ENCODE peak calls at places on chromosome 3, in six cellular contexts. One of them, this sample, is unnamed.

GRCh38 chr3:67077656-67078055 is 79.5 kb downstream of the KBTBD8 start:
- DNase-seq in HEK293T: no peak
- DNase-seq in C1 segment of cervical spinal cord: no peak
- DNase-seq in mucosa of descending colon: no peak
- DNase-seq in activated CD4-positive, alpha-beta T cell treated with anti-CD3 and anti-CD28 coated beads for 36 hours: no peak
- DNase-seq in adrenal gland: no peak
- DNase-seq in this sample: no peak

GRCh38 chr3:150931710-150932109 is 26.5 kb upstream of the MINDY4B start:
- DNase-seq in HEK293T: no peak
- DNase-seq in C1 segment of cervical spinal cord: no peak
- DNase-seq in mucosa of descending colon: no peak
- DNase-seq in adrenal gland: peak
- DNase-seq in activated CD4-positive, alpha-beta T cell treated with anti-CD3 and anti-CD28 coated beads for 36 hours: no peak
- DNase-seq in this sample: no peak

GRCh38 chr3:54714035-54714434 is 213.8 kb downstream of the LRTM1 start:
- DNase-seq in mucosa of descending colon: no peak
- DNase-seq in activated CD4-positive, alpha-beta T cell treated with anti-CD3 and anti-CD28 coated beads for 36 hours: no peak
- DNase-seq in HEK293T: no peak
- DNase-seq in C1 segment of cervical spinal cord: no peak
- DNase-seq in adrenal gland: no peak
- DNase-seq in this sample: no peak

GRCh38 chr3:23671901-23672589 is 133.7 kb upstream of the UBE2E1 start:
- DNase-seq in mucosa of descending colon: peak
- DNase-seq in adrenal gland: no peak
- DNase-seq in activated CD4-positive, alpha-beta T cell treated with anti-CD3 and anti-CD28 coated beads for 36 hours: peak
- DNase-seq in C1 segment of cervical spinal cord: no peak
- DNase-seq in HEK293T: no peak
- DNase-seq in this sample: no peak

GRCh38 chr3:188486126-188486525 is 332.2 kb downstream of the LPP start:
- DNase-seq in mucosa of descending colon: no peak
- DNase-seq in activated CD4-positive, alpha-beta T cell treated with anti-CD3 and anti-CD28 coated beads for 36 hours: no peak
- DNase-seq in HEK293T: no peak
- DNase-seq in C1 segment of cervical spinal cord: no peak
- DNase-seq in adrenal gland: no peak
- DNase-seq in this sample: no peak

GRCh38 chr3:14461748-14462324 is 59.4 kb downstream of the SLC6A6 start:
- DNase-seq in activated CD4-positive, alpha-beta T cell treated with anti-CD3 and anti-CD28 coated beads for 36 hours: peak
- DNase-seq in adrenal gland: peak
- DNase-seq in C1 segment of cervical spinal cord: peak
- DNase-seq in HEK293T: peak
- DNase-seq in mucosa of descending colon: peak
- DNase-seq in this sample: no peak

GRCh38 chr3:81778678-81779182 is 17.3 kb upstream of the GBE1 start:
- DNase-seq in HEK293T: no peak
- DNase-seq in adrenal gland: no peak
- DNase-seq in activated CD4-positive, alpha-beta T cell treated with anti-CD3 and anti-CD28 coated beads for 36 hours: no peak
- DNase-seq in C1 segment of cervical spinal cord: no peak
- DNase-seq in mucosa of descending colon: no peak
- DNase-seq in this sample: no peak

GRCh38 chr3:128173241-128173640 is 20.0 kb downstream of the EEFSEC start:
- DNase-seq in mucosa of descending colon: no peak
- DNase-seq in adrenal gland: no peak
- DNase-seq in HEK293T: no peak
- DNase-seq in activated CD4-positive, alpha-beta T cell treated with anti-CD3 and anti-CD28 coated beads for 36 hours: no peak
- DNase-seq in C1 segment of cervical spinal cord: no peak
- DNase-seq in this sample: no peak

GRCh38 chr3:183958226-183958625 is 59.5 kb downstream of the ABCC5 start:
- DNase-seq in mucosa of descending colon: no peak
- DNase-seq in adrenal gland: no peak
- DNase-seq in HEK293T: no peak
- DNase-seq in C1 segment of cervical spinal cord: no peak
- DNase-seq in activated CD4-positive, alpha-beta T cell treated with anti-CD3 and anti-CD28 coated beads for 36 hours: no peak
- DNase-seq in this sample: no peak

GRCh38 chr3:190158261-190158660 is 37.6 kb upstream of the P3H2 start:
- DNase-seq in activated CD4-positive, alpha-beta T cell treated with anti-CD3 and anti-CD28 coated beads for 36 hours: no peak
- DNase-seq in C1 segment of cervical spinal cord: no peak
- DNase-seq in mucosa of descending colon: no peak
- DNase-seq in HEK293T: no peak
- DNase-seq in adrenal gland: no peak
- DNase-seq in this sample: no peak

GRCh38 chr3:128420289-128420688 is 46.4 kb downstream of the DNAJB8 start:
- DNase-seq in HEK293T: no peak
- DNase-seq in mucosa of descending colon: no peak
- DNase-seq in C1 segment of cervical spinal cord: no peak
- DNase-seq in activated CD4-positive, alpha-beta T cell treated with anti-CD3 and anti-CD28 coated beads for 36 hours: no peak
- DNase-seq in adrenal gland: no peak
- DNase-seq in this sample: no peak

GRCh38 chr3:53850895-53851294 is 4.5 kb downstream of the IL17RB start:
- DNase-seq in HEK293T: no peak
- DNase-seq in activated CD4-positive, alpha-beta T cell treated with anti-CD3 and anti-CD28 coated beads for 36 hours: no peak
- DNase-seq in mucosa of descending colon: no peak
- DNase-seq in adrenal gland: peak
- DNase-seq in C1 segment of cervical spinal cord: no peak
- DNase-seq in this sample: no peak

GRCh38 chr3:71514621-71515020 is 68.9 kb downstream of the FOXP1 start:
- DNase-seq in adrenal gland: no peak
- DNase-seq in mucosa of descending colon: no peak
- DNase-seq in activated CD4-positive, alpha-beta T cell treated with anti-CD3 and anti-CD28 coated beads for 36 hours: no peak
- DNase-seq in C1 segment of cervical spinal cord: no peak
- DNase-seq in HEK293T: no peak
- DNase-seq in this sample: no peak

GRCh38 chr3:139295040-139295439 is 48.8 kb upstream of the MRPS22 start:
- DNase-seq in C1 segment of cervical spinal cord: no peak
- DNase-seq in activated CD4-positive, alpha-beta T cell treated with anti-CD3 and anti-CD28 coated beads for 36 hours: no peak
- DNase-seq in mucosa of descending colon: no peak
- DNase-seq in adrenal gland: peak
- DNase-seq in HEK293T: no peak
- DNase-seq in this sample: no peak

GRCh38 chr3:158532099-158532734 is 38.8 kb upstream of the MLF1 start:
- DNase-seq in HEK293T: peak
- DNase-seq in C1 segment of cervical spinal cord: no peak
- DNase-seq in mucosa of descending colon: no peak
- DNase-seq in activated CD4-positive, alpha-beta T cell treated with anti-CD3 and anti-CD28 coated beads for 36 hours: peak
- DNase-seq in adrenal gland: peak
- DNase-seq in this sample: no peak

GRCh38 chr3:14175383-14176037 is 2.9 kb downstream of the XPC start:
- DNase-seq in C1 segment of cervical spinal cord: no peak
- DNase-seq in adrenal gland: no peak
- DNase-seq in HEK293T: no peak
- DNase-seq in activated CD4-positive, alpha-beta T cell treated with anti-CD3 and anti-CD28 coated beads for 36 hours: peak
- DNase-seq in mucosa of descending colon: no peak
- DNase-seq in this sample: no peak

GRCh38 chr3:131431754-131432153 is 50.2 kb downstream of the NUDT16 start:
- DNase-seq in activated CD4-positive, alpha-beta T cell treated with anti-CD3 and anti-CD28 coated beads for 36 hours: no peak
- DNase-seq in mucosa of descending colon: no peak
- DNase-seq in C1 segment of cervical spinal cord: no peak
- DNase-seq in HEK293T: no peak
- DNase-seq in adrenal gland: no peak
- DNase-seq in this sample: no peak

GRCh38 chr3:187954486-187955075 is 199.4 kb upstream of the LPP start:
- DNase-seq in adrenal gland: no peak
- DNase-seq in HEK293T: no peak
- DNase-seq in activated CD4-positive, alpha-beta T cell treated with anti-CD3 and anti-CD28 coated beads for 36 hours: no peak
- DNase-seq in mucosa of descending colon: no peak
- DNase-seq in C1 segment of cervical spinal cord: no peak
- DNase-seq in this sample: no peak

GRCh38 chr3:5194801-5195509 is 7.4 kb downstream of the EDEM1 start:
- DNase-seq in C1 segment of cervical spinal cord: no peak
- DNase-seq in mucosa of descending colon: no peak
- DNase-seq in HEK293T: no peak
- DNase-seq in activated CD4-positive, alpha-beta T cell treated with anti-CD3 and anti-CD28 coated beads for 36 hours: peak
- DNase-seq in adrenal gland: peak
- DNase-seq in this sample: no peak

GRCh38 chr3:38588276-38588971 is 61.1 kb downstream of the SCN5A start:
- DNase-seq in HEK293T: no peak
- DNase-seq in activated CD4-positive, alpha-beta T cell treated with anti-CD3 and anti-CD28 coated beads for 36 hours: no peak
- DNase-seq in C1 segment of cervical spinal cord: no peak
- DNase-seq in adrenal gland: peak
- DNase-seq in mucosa of descending colon: no peak
- DNase-seq in this sample: no peak

GRCh38 chr3:129463094-129463493 is 23.1 kb downstream of the IFT122 start:
- DNase-seq in activated CD4-positive, alpha-beta T cell treated with anti-CD3 and anti-CD28 coated beads for 36 hours: no peak
- DNase-seq in adrenal gland: no peak
- DNase-seq in HEK293T: no peak
- DNase-seq in mucosa of descending colon: no peak
- DNase-seq in C1 segment of cervical spinal cord: no peak
- DNase-seq in this sample: peak

GRCh38 chr3:141360888-141361598 is 7.3 kb upstream of the ZBTB38 start:
- DNase-seq in adrenal gland: no peak
- DNase-seq in activated CD4-positive, alpha-beta T cell treated with anti-CD3 and anti-CD28 coated beads for 36 hours: no peak
- DNase-seq in C1 segment of cervical spinal cord: no peak
- DNase-seq in mucosa of descending colon: no peak
- DNase-seq in HEK293T: peak
- DNase-seq in this sample: no peak

GRCh38 chr3:143653935-143654334 is 194.3 kb downstream of the SLC9A9 start:
- DNase-seq in mucosa of descending colon: no peak
- DNase-seq in adrenal gland: no peak
- DNase-seq in activated CD4-positive, alpha-beta T cell treated with anti-CD3 and anti-CD28 coated beads for 36 hours: no peak
- DNase-seq in HEK293T: no peak
- DNase-seq in C1 segment of cervical spinal cord: no peak
- DNase-seq in this sample: no peak

GRCh38 chr3:126773167-126773566 is 69.1 kb downstream of the CHCHD6 start:
- DNase-seq in activated CD4-positive, alpha-beta T cell treated with anti-CD3 and anti-CD28 coated beads for 36 hours: no peak
- DNase-seq in C1 segment of cervical spinal cord: no peak
- DNase-seq in mucosa of descending colon: no peak
- DNase-seq in HEK293T: no peak
- DNase-seq in adrenal gland: no peak
- DNase-seq in this sample: no peak

GRCh38 chr3:102235679-102236078 is 199.1 kb upstream of the ZPLD1 start:
- DNase-seq in HEK293T: no peak
- DNase-seq in mucosa of descending colon: no peak
- DNase-seq in C1 segment of cervical spinal cord: no peak
- DNase-seq in activated CD4-positive, alpha-beta T cell treated with anti-CD3 and anti-CD28 coated beads for 36 hours: peak
- DNase-seq in adrenal gland: peak
- DNase-seq in this sample: no peak

GRCh38 chr3:187567026-187567425 is 103.2 kb downstream of the SST start:
- DNase-seq in adrenal gland: no peak
- DNase-seq in HEK293T: no peak
- DNase-seq in mucosa of descending colon: no peak
- DNase-seq in C1 segment of cervical spinal cord: no peak
- DNase-seq in activated CD4-positive, alpha-beta T cell treated with anti-CD3 and anti-CD28 coated beads for 36 hours: no peak
- DNase-seq in this sample: no peak

GRCh38 chr3:121998030-121998580 is 23.9 kb downstream of the ILDR1 start:
- DNase-seq in activated CD4-positive, alpha-beta T cell treated with anti-CD3 and anti-CD28 coated beads for 36 hours: peak
- DNase-seq in HEK293T: no peak
- DNase-seq in C1 segment of cervical spinal cord: no peak
- DNase-seq in mucosa of descending colon: no peak
- DNase-seq in adrenal gland: peak
- DNase-seq in this sample: no peak

GRCh38 chr3:187066228-187066995 is 72.9 kb downstream of the RPL39L start:
- DNase-seq in adrenal gland: no peak
- DNase-seq in mucosa of descending colon: no peak
- DNase-seq in HEK293T: peak
- DNase-seq in C1 segment of cervical spinal cord: no peak
- DNase-seq in activated CD4-positive, alpha-beta T cell treated with anti-CD3 and anti-CD28 coated beads for 36 hours: peak
- DNase-seq in this sample: peak

GRCh38 chr3:86958534-86958933 is 32.4 kb downstream of the VGLL3 start:
- DNase-seq in C1 segment of cervical spinal cord: no peak
- DNase-seq in HEK293T: no peak
- DNase-seq in adrenal gland: no peak
- DNase-seq in activated CD4-positive, alpha-beta T cell treated with anti-CD3 and anti-CD28 coated beads for 36 hours: no peak
- DNase-seq in mucosa of descending colon: no peak
- DNase-seq in this sample: no peak

GRCh38 chr3:181703701-181704420 is 7.9 kb upstream of the SOX2 start:
- DNase-seq in mucosa of descending colon: no peak
- DNase-seq in activated CD4-positive, alpha-beta T cell treated with anti-CD3 and anti-CD28 coated beads for 36 hours: no peak
- DNase-seq in HEK293T: no peak
- DNase-seq in adrenal gland: no peak
- DNase-seq in C1 segment of cervical spinal cord: peak
- DNase-seq in this sample: no peak

GRCh38 chr3:101970915-101971314 is 121.6 kb downstream of the NFKBIZ start:
- DNase-seq in mucosa of descending colon: no peak
- DNase-seq in adrenal gland: no peak
- DNase-seq in activated CD4-positive, alpha-beta T cell treated with anti-CD3 and anti-CD28 coated beads for 36 hours: no peak
- DNase-seq in HEK293T: no peak
- DNase-seq in C1 segment of cervical spinal cord: no peak
- DNase-seq in this sample: no peak

GRCh38 chr3:10205461-10206165 is 40.9 kb downstream of the IRAK2 start:
- DNase-seq in activated CD4-positive, alpha-beta T cell treated with anti-CD3 and anti-CD28 coated beads for 36 hours: no peak
- DNase-seq in C1 segment of cervical spinal cord: no peak
- DNase-seq in adrenal gland: peak
- DNase-seq in HEK293T: no peak
- DNase-seq in mucosa of descending colon: no peak
- DNase-seq in this sample: no peak

This sample was measured in T-helper 2 cell.